ENCODE peak calls at places on chromosome 3, in eight cellular contexts. F, B, X, L, P, C, W and G are unnamed samples.

GRCh38 chr3:70108072-70108471 is 108.5 kb downstream of the SAMMSON start:
- DNase-seq in W (no peak), L (peak; percentile 18), F (no peak), B (no peak), C (no peak), P (peak; percentile 76), X (peak; percentile 19), G (peak; percentile 20)

GRCh38 chr3:177574232-177574856 is 377.1 kb upstream of the TBL1XR1 start:
- DNase-seq in C (no peak), X (peak; percentile 95), W (peak; percentile 52), B (no peak), L (peak; percentile 90), P (no peak), F (no peak), G (peak; percentile 96)

GRCh38 chr3:82353281-82354171 is 592.1 kb upstream of the GBE1 start:
- DNase-seq in F (no peak), L (no peak), B (no peak), W (no peak), C (no peak), X (no peak), P (no peak), G (no peak)

GRCh38 chr3:126545544-126545943 is 13.2 kb downstream of the C3orf22 start:
- DNase-seq in F (no peak), B (peak; percentile 34), C (no peak), L (no peak), X (no peak), P (peak; percentile 1), W (no peak), G (no peak)

GRCh38 chr3:128133273-128133883 is 9.8 kb upstream of the RUVBL1 start:
- DNase-seq in C (peak; percentile 25), W (peak; percentile 55), P (peak; percentile 81), L (peak; percentile 55), F (no peak), B (no peak), X (peak; percentile 84), G (peak; percentile 82)

GRCh38 chr3:21826416-21826815 is 75.4 kb upstream of the ZNF385D start:
- DNase-seq in X (peak; percentile 3), P (no peak), L (peak; percentile 13), C (no peak), B (no peak), W (peak; percentile 67), F (no peak), G (peak; percentile 7)

GRCh38 chr3:69628956-69629355 is 110.3 kb upstream of the MITF start:
- DNase-seq in C (no peak), X (peak; percentile 5), W (no peak), P (no peak), B (no peak), L (no peak), F (no peak), G (no peak)

GRCh38 chr3:65877160-65877559 is 161.6 kb downstream of the MAGI1 start:
- DNase-seq in X (no peak), C (no peak), L (no peak), W (no peak), F (no peak), P (no peak), B (no peak), G (no peak)

GRCh38 chr3:50473768-50474167 is 29.7 kb downstream of the CACNA2D2 start:
- DNase-seq in B (no peak), F (no peak), P (no peak), C (no peak), L (no peak), W (no peak), X (no peak), G (no peak)

GRCh38 chr3:171393032-171393744 is 67.0 kb downstream of the TNIK start:
- DNase-seq in L (peak; percentile 72), B (no peak), C (no peak), X (peak; percentile 88), F (no peak), P (no peak), W (no peak), G (peak; percentile 80)

GRCh38 chr3:181711325-181712135 is at the start of gene SOX2:
- DNase-seq in W (peak; percentile 17), F (peak; percentile 91), X (peak; percentile 42), P (peak; percentile 92), C (peak; percentile 71), B (no peak), L (no peak), G (peak; percentile 39)

GRCh38 chr3:53941174-53941573 is 49.5 kb upstream of the SELENOK start:
- DNase-seq in X (peak; percentile 72), P (no peak), L (peak; percentile 65), W (peak; percentile 38), B (no peak), F (no peak), C (no peak), G (peak; percentile 69)

GRCh38 chr3:52439426-52440248 is 5.3 kb downstream of the SEMA3G start:
- DNase-seq in F (no peak), W (no peak), X (no peak), P (no peak), B (no peak), L (no peak), C (no peak), G (no peak)

DNA sequence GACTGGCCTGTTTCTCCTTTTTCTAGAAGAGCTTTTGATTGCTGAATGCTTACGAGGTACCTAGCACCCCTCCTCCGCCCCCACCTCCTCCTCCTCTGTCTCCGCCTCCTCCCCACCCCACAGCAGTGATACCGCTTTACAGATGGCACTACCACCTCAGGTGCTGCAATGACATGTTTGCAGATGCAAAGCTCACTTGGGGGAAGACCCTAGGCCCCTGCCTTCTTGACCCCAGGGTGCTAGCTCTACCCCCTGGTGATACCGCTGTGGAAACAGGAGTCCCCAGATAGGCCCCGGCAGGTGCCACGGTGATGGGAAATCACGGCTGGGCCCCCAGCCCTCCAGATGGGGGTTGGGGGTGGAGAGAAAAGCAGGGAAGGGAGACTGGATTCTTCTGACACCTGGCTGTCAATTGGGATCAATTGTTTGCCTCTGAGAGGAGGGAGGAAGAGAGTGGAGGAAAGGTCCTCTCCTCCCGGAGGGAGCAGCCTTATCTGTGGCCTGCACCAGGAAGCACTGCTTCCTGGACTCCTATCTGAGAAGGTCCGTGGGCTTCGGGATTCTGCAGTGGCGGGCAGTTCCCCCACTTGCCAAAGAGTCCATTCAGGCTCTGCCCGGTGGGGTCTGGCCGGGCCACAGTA is 37.6 kb downstream of the DNASE1L3 start:
- DNase-seq in L (no peak), P (no peak), F (no peak), W (no peak), B (no peak), X (no peak), C (no peak), G (no peak)
- TF ChIP-seq CTCF in L (no peak), P (no peak), F (no peak), W (no peak), B (no peak), X (no peak), C (no peak), G (no peak)

DNA sequence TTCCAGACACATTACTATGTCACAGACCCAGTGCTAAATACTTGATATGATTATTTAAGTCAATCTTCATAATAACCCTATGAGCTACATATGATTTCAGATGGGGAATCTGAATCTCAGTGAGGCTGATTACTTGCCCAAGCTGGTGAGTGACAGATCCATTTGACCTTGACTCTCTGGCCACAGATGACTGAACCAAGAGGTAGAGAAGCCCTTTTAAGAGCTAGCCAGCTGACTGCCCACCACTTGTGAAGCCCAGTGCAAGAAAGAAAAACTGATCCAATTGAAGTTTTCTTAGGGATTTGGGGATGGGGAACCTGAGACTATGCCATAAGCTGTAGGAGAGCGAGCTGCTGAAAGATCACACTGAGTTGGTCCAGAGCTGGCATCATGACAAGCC is 124.6 kb upstream of the SPATA12 start:
- DNase-seq in X (no peak), P (no peak), L (no peak), W (no peak), C (no peak), B (no peak), F (no peak), G (no peak)
- H3K4me3 ChIP-seq in X (no peak overlapping the region), P (no peak overlapping the region), L (no peak overlapping the region), W (no peak overlapping the region), C (no peak overlapping the region), B (no peak overlapping the region), F (no peak overlapping the region), G (no peak overlapping the region)

DNA sequence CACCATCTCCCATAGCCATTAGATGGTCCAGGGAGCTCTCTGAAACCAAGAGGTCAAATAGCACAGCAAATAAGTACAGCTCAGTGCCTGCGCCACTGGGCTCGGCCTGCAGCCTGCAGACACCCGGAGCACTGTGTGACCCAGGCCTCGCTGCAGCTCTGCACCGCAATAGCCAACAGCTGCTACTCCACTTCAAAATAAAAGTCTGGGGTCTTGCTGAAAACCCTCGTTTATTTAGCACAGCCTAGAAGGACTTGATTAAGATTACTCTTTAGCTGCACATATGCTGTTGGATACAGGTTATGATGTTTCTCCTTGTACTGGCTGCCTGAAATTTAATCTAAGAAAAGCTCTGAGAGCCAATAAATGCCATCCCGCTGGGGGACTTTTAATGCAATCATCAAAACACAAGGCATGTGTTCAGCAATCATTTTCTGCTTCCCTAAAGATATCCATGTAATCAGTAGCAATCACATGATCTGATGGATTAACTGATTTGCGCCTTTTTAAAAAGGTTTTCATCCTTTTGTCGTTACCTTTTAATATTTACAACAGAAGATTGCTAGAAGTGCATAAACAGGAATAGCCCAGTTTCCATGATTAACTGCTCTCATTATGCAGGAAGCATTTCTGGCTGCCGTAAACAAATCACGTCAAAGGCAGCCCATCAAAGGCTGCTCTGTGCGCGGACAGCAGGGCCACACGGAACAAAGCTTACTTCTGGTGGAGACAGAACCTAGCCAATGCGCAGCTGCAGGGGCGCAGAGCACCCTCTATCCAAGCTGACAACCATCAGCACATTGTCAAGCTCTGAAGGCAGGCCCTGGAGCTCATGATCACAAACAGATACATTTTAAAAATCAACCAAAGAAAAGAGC is 58.8 kb downstream of the CLASP2 start:
- DNase-seq in F (peak; percentile 96), L (peak; percentile 74), W (peak; percentile 58), B (peak; percentile 68), C (no peak), X (peak; percentile 81), P (peak; percentile 77), G (peak; percentile 68)
- TF ChIP-seq CTCF in F (peak; percentile 8), L (no peak), W (no peak), B (no peak), C (no peak), X (no peak), P (no peak), G (no peak)

GRCh38 chr3:31166249-31166885 is 271.9 kb upstream of the GADL1 start:
- DNase-seq in P (no peak), B (no peak), W (peak; percentile 85), X (peak; percentile 79), F (no peak), L (peak; percentile 85), C (peak; percentile 35), G (peak; percentile 90)
- H3K4me3 ChIP-seq in P (no peak overlapping the region), B (no peak overlapping the region), W (no peak overlapping the region), X (no peak overlapping the region), F (no peak overlapping the region), L (no peak overlapping the region), C (no peak overlapping the region), G (no peak overlapping the region)

GRCh38 chr3:71930056-71930991 is 145.4 kb upstream of the PROK2 start:
- DNase-seq in C (no peak), F (no peak), X (peak; percentile 90), L (peak; percentile 19), B (no peak), P (peak; percentile 59), W (peak; percentile 63), G (peak; percentile 76)
- TF ChIP-seq CTCF in C (no peak), F (no peak), X (peak; percentile 13), L (peak; percentile 43), B (no peak), P (peak; percentile 57), W (no peak), G (peak; percentile 22)

DNA sequence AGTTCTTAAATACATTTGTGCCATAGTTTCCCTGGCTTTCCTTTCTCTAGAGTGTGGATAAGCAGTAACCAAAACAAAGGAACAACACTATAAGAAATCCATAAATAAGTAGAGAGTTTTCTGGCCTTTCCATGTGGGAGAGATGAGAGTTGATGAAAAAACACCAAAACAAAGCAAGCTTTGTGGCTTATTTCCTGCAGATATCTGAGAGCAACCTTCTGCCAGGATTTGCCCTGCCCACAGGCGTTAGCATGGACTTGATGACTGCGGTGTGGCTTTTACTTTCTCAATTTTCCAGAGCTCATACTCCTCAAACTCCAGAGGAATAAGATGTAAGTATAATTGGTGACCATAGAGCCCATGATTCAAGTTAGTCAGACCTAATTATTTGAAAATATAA is 194.9 kb downstream of the RAP2B start:
- DNase-seq in C (no peak), P (no peak), B (no peak), F (no peak), W (no peak), L (no peak), X (peak; percentile 42), G (no peak)
- H3K4me3 ChIP-seq in C (no peak overlapping the region), P (no peak overlapping the region), B (no peak overlapping the region), F (no peak overlapping the region), W (no peak overlapping the region), L (no peak overlapping the region), X (no peak overlapping the region), G (no peak overlapping the region)